ENCODE peak calls at places on chromosomes 2 and 18, in four cellular contexts. C is MM.1S, G is cardiac muscle cell, S is coronary artery. P is an unnamed sample.

GRCh38 chr2:76599732-76600368 is 889.1 kb upstream of the GCFC2 start:
- DNase-seq in C (peak; percentile 90), G (peak; percentile 94), S (no peak), P (peak; percentile 59)

GRCh38 chr2:56337342-56337741 is 153.6 kb downstream of the CCDC85A start:
- DNase-seq in C (no peak), G (no peak), S (no peak), P (no peak)

GRCh38 chr2:20606198-20606597 is 44.7 kb downstream of the HS1BP3 start:
- DNase-seq in C (no peak), G (no peak), S (no peak), P (no peak)

GRCh38 chr18:70377317-70377799 is 88.5 kb downstream of the SOCS6 start:
- DNase-seq in C (no peak), G (peak; percentile 7), S (no peak), P (no peak)

GRCh38 chr2:222959358-222959757 is 92.6 kb upstream of the KCNE4 start:
- DNase-seq in C (no peak), G (no peak), S (no peak), P (peak; percentile 86)

GRCh38 chr2:219296142-219296541 is 13.1 kb downstream of the PTPRN start:
- DNase-seq in C (no peak), G (no peak), S (no peak), P (no peak)

GRCh38 chr2:40516604-40517003 is 64.7 kb upstream of the SLC8A1 start:
- DNase-seq in C (no peak), G (no peak), S (no peak), P (no peak)

GRCh38 chr2:12557688-12558087 is 159.0 kb upstream of the TRIB2 start:
- DNase-seq in C (no peak), G (no peak), S (no peak), P (no peak)

GRCh38 chr2:29166237-29166630 is 51.0 kb downstream of the CLIP4 start:
- DNase-seq in C (no peak), G (no peak), S (no peak), P (no peak)

GRCh38 chr18:58894937-58895336 is 30.3 kb downstream of the ZNF532 start:
- DNase-seq in C (no peak), G (no peak), S (no peak), P (no peak)

GRCh38 chr18:11997466-11997865 is 16.2 kb downstream of the IMPA2 start:
- DNase-seq in C (no peak), G (no peak), S (no peak), P (no peak)

GRCh38 chr2:64751286-64752260 is 97.9 kb upstream of the SERTAD2 start:
- DNase-seq in C (peak; percentile 23), G (peak; percentile 98), S (no peak), P (peak; percentile 61)

GRCh38 chr2:64748561-64748960 is 94.8 kb upstream of the SERTAD2 start:
- DNase-seq in C (peak; percentile 28), G (no peak), S (no peak), P (no peak)

GRCh38 chr2:64750001-64750816 is 96.5 kb upstream of the SERTAD2 start:
- DNase-seq in C (peak; percentile 39), G (peak; percentile 66), S (peak; percentile 87), P (peak; percentile 32)

GRCh38 chr2:64749446-64749845 is 95.7 kb upstream of the SERTAD2 start:
- DNase-seq in C (peak; percentile 37), G (no peak), S (no peak), P (no peak)

DNA sequence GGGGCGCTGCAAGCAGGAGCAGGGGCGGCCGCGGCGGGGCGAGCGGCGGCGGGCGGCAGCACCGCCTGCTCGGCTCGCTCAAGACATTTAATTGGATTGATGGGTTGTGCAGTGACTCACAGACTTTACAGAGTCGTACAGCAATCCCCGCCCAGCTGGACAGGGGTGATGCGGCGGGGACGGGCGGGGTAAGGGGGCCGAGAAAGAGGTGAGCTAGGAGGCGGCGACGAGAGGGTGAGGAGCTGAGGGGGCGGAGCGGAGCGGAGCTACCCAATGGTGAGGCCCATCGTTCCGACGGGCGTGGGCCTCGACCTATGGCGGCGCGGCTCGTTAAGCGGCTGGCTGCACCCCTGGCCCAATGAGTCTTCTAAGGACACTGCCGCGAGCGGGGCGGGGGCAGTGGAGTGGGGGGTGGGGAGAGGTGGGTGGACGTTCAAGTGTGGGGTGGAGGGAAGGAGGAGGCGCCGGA is 97.1 kb upstream of the SERTAD2 start:
- DNase-seq in C (peak; percentile 99), G (peak; percentile 100), S (peak; percentile 100), P (peak; percentile 99)
- TF ChIP-seq CTCF in C (no peak), G (no peak), S (no peak), P (no peak)

DNA sequence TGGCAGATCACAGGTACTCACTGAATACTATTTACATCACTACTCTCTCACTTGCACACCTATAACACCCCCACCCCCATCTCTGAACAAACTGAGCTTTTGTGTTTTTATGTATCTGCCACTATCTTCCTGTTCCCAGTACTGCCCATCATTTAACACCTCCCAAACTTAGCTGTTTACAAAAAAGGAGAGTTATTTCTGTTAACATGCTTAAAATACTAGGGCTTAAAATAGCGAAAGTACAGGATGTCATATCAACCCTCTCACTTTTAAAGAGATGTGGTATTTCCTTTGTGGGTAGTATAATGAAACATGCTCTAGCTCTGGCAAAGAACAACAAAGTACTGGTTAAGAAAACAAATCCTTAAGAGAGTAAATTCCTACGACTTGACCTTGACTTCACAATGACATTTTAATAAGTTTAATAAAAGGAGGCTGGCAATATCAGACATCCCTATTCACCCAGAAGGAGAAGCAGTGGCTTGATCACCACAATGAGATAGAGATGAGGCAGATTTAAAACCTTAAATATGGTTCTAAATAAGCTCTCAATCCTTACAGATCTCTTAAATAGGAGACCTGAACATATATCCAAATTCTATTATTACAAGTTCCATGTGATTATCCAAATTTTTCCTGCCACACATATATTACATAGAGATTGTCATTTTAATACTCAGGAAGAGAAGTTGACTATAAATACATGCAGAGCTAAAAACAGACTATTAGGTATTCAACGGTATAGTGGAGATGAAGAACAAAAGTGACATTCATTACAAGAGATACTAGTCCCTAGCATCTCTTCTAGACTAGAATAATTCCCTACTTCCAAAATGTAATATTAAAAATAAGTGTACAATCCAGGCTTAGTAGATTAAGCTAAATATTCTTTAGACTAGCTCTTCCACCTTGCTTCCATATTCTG is 36.9 kb downstream of the TRAK2 start:
- DNase-seq in C (peak; percentile 45), G (no peak), S (no peak), P (no peak)
- H3K27ac ChIP-seq in C (no peak overlapping the region), G (peak overlapping the region; percentile 82), S (peak overlapping the region; percentile 81), P (no peak overlapping the region)

DNA sequence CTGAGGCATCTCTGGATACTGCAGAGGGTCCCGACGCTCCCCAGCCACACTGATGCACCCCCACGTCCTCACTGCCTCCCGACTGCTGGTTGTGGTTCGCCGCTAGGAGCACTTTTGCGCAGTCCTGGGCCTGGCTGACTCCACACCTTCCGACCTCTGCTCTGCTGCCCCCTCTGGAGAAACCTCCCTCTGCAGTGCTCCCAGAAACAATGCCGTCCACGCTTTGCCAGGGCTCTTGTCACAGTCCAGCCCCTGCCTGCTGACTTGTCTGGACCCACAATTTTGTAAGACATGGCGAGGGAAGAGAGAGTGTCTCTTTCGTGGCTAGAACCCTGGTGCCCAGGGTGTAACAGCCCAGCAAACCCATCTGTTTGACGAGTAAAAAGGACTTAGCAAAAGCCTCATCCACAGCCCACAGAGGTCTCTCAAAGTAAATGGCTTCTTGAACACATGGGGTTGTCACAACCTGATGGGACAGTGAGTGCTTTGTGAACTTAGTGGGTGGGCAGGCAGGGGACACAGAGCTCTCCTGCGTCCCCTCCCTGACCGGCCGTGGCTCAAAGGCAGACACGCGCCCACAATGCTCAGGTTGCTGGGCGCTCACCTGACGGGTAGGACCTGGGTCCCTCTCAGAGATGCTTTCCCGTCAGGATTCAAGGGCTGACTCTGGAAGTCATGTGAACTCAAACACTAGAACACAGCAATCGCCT is 4.0 kb downstream of the COPS9 start:
- DNase-seq in C (no peak), G (no peak), S (no peak), P (no peak)
- TF ChIP-seq CTCF in C (no peak), G (peak; percentile 10), S (no peak), P (no peak)

GRCh38 chr2:96961551-96961950 is 24.8 kb downstream of the FAM178B start:
- DNase-seq in C (no peak), G (no peak), S (no peak), P (no peak)

GRCh38 chr2:96964221-96964905 is 22.0 kb downstream of the FAM178B start:
- DNase-seq in C (no peak), G (no peak), S (no peak), P (no peak)

GRCh38 chr2:96960956-96961350 is 25.4 kb downstream of the FAM178B start:
- DNase-seq in C (no peak), G (no peak), S (no peak), P (no peak)

GRCh38 chr2:96962567-96963203 is 23.7 kb downstream of the FAM178B start:
- DNase-seq in C (peak; percentile 53), G (no peak), S (no peak), P (no peak)

GRCh38 chr2:96963316-96963715 is 23.1 kb downstream of the FAM178B start:
- DNase-seq in C (no peak), G (no peak), S (no peak), P (no peak)
- H3K27ac ChIP-seq in C (no peak overlapping the region), G (no peak overlapping the region), S (no peak overlapping the region), P (peak overlapping the region; percentile 20)

GRCh38 chr2:23640711-23641110 is 255.7 kb downstream of the KLHL29 start:
- DNase-seq in C (no peak), G (no peak), S (no peak), P (no peak)

GRCh38 chr2:23642516-23642915 is 257.5 kb downstream of the KLHL29 start:
- DNase-seq in C (no peak), G (no peak), S (no peak), P (no peak)

GRCh38 chr2:23637011-23637778 is 252.2 kb downstream of the KLHL29 start:
- DNase-seq in C (no peak), G (no peak), S (no peak), P (no peak)

GRCh38 chr2:23636412-23636811 is 251.4 kb downstream of the KLHL29 start:
- DNase-seq in C (no peak), G (no peak), S (no peak), P (no peak)

GRCh38 chr2:23639406-23639982 is 254.5 kb downstream of the KLHL29 start:
- DNase-seq in C (no peak), G (no peak), S (no peak), P (no peak)
- TF ChIP-seq CTCF in C (no peak), G (no peak), S (no peak), P (no peak)

GRCh38 chr2:216130346-216130951 is 21.3 kb downstream of the XRCC5 start:
- DNase-seq in C (no peak), G (no peak), S (no peak), P (no peak)

GRCh38 chr2:216131175-216131926 is 22.2 kb downstream of the XRCC5 start:
- DNase-seq in C (no peak), G (no peak), S (no peak), P (no peak)

GRCh38 chr2:216132585-216132984 is 23.4 kb downstream of the XRCC5 start:
- DNase-seq in C (no peak), G (no peak), S (no peak), P (no peak)

GRCh38 chr2:216133392-216133791 is 24.2 kb downstream of the XRCC5 start:
- DNase-seq in C (no peak), G (no peak), S (no peak), P (no peak)

GRCh38 chr2:216134958-216135541 is 25.9 kb downstream of the XRCC5 start:
- DNase-seq in C (no peak), G (no peak), S (no peak), P (no peak)
- H3K27ac ChIP-seq in C (no peak overlapping the region), G (peak overlapping the region; percentile 18), S (no peak overlapping the region), P (no peak overlapping the region)

GRCh38 chr18:79718878-79719477 is 39.4 kb downstream of the CTDP1 start:
- DNase-seq in C (no peak), G (no peak), S (no peak), P (no peak)
- TF ChIP-seq CTCF in C (no peak), G (no peak), S (no peak), P (no peak)

P was measured in RWPE1.